ENCODE peak calls at places on chromosomes 5 and 9, in eight cellular contexts. K is COR-L47; M is midbrain; A is HAP-1; N is tibial nerve; H is stimulated activated CD4-positive, alpha-beta T cell treated with anti-CD3 and anti-CD28 coated beads, Interleukin-15, amount 100 ng/mL, for 1 hour; C is substantia nigra; Y is AG08395. U is an unnamed sample.
A peak's percentile ranks its signal among the peaks of the same experiment; 100 is the strongest.

GRCh38 chr9:89427621-89428221 is 70.2 kb downstream of the SEMA4D start:
- DNase-seq in M (no peak), C (no peak), A (no peak), H (peak; percentile 45), Y (no peak), N (no peak), K (no peak), U (no peak)

GRCh38 chr5:41527201-41527779 is 16.9 kb upstream of the PLCXD3 start:
- DNase-seq in K (no peak), Y (peak; percentile 2), H (no peak), C (no peak), M (no peak), N (no peak), A (no peak), U (no peak)

GRCh38 chr5:177232761-177233160 is 70.8 kb downstream of the RAB24 start:
- DNase-seq in M (no peak), K (no peak), N (no peak), C (no peak), Y (peak; percentile 56), A (no peak), H (no peak), U (no peak)

GRCh38 chr5:105806601-105807000 is 1864.1 kb downstream of the EFNA5 start:
- DNase-seq in M (no peak), H (no peak), Y (no peak), A (no peak), K (no peak), N (no peak), C (no peak), U (no peak)

GRCh38 chr9:19493174-19493811 is 84.5 kb downstream of the ACER2 start:
- DNase-seq in N (peak; percentile 63), H (no peak), K (peak; percentile 90), C (peak; percentile 77), Y (peak; percentile 77), M (peak; percentile 83), A (peak; percentile 50), U (no peak)

GRCh38 chr9:134100040-134100439 is 32.2 kb upstream of the BRD3 start:
- DNase-seq in Y (no peak), M (no peak), N (no peak), K (no peak), H (no peak), C (no peak), A (no peak), U (no peak)

GRCh38 chr5:42985129-42986037 is 54.7 kb downstream of the ANXA2R start:
- DNase-seq in H (no peak), N (no peak), A (no peak), K (no peak), M (no peak), Y (peak; percentile 55), C (no peak), U (no peak)

GRCh38 chr5:139651863-139652787 is 4.0 kb downstream of the CXXC5 start:
- DNase-seq in N (peak; percentile 88), K (no peak), C (peak; percentile 73), A (peak; percentile 59), H (no peak), Y (peak; percentile 81), M (peak; percentile 91), U (peak; percentile 89)

GRCh38 chr5:110734101-110734500 is 4.7 kb upstream of the SLC25A46 start:
- DNase-seq in H (no peak), K (no peak), C (no peak), N (no peak), Y (no peak), M (no peak), A (no peak), U (no peak)

GRCh38 chr5:108687599-108688220 is 60.0 kb upstream of the FER start:
- DNase-seq in Y (peak; percentile 24), H (no peak), A (no peak), K (no peak), N (no peak), M (no peak), C (no peak), U (peak; percentile 24)

GRCh38 chr9:110115341-110115820 is 92.6 kb downstream of the C9orf152 start:
- DNase-seq in K (no peak), Y (peak; percentile 45), N (no peak), M (peak; percentile 18), H (no peak), A (no peak), C (no peak), U (no peak)

GRCh38 chr5:125416055-125416454 is 669.6 kb upstream of the ZNF608 start:
- DNase-seq in H (no peak), M (no peak), C (no peak), N (no peak), K (no peak), Y (no peak), A (no peak), U (no peak)

GRCh38 chr9:71614409-71614808 is 153.9 kb downstream of the CEMIP2 start:
- DNase-seq in A (no peak), M (no peak), Y (no peak), H (no peak), N (no peak), C (no peak), K (no peak), U (no peak)

GRCh38 chr5:109479260-109479860 is 69.6 kb upstream of the PJA2 start:
- DNase-seq in K (no peak), A (peak; percentile 50), C (no peak), N (no peak), Y (peak; percentile 20), H (no peak), M (peak; percentile 2), U (no peak)

GRCh38 chr5:73268826-73269225 is 95.8 kb downstream of the TMEM174 start:
- DNase-seq in M (no peak), K (no peak), N (no peak), H (no peak), A (no peak), Y (no peak), C (no peak), U (no peak)

GRCh38 chr5:88287302-88287701 is 18.7 kb upstream of the TMEM161B start:
- DNase-seq in K (no peak), H (no peak), Y (no peak), M (no peak), A (no peak), C (no peak), N (no peak), U (no peak)

GRCh38 chr9:128882677-128883590 is 1.0 kb downstream of the LRRC8A start:
- DNase-seq in K (no peak), Y (peak; percentile 6), N (no peak), M (no peak), H (no peak), C (no peak), A (no peak), U (no peak)

GRCh38 chr5:88671408-88671807 is 211.6 kb downstream of the MEF2C start:
- DNase-seq in M (no peak), N (no peak), Y (no peak), K (no peak), H (no peak), A (peak; percentile 79), C (no peak), U (no peak)